ENCODE peak calls at places on chromosomes 11 and 22, in eight cellular contexts. N is right cardiac atrium; I is colonic mucosa; G is upper lobe of right lung; F is naive thymus-derived CD4-positive, alpha-beta T cell; P is upper lobe of left lung; J is CD4-positive, alpha-beta memory T cell; K is psoas muscle. C is an unnamed sample. For H3K4me1, the result is how much of the 10 kb centered on the place peaks cover.

GRCh38 chr11:5767056-5767455 is 13.0 kb downstream of the OR52N4 start:
- DNase-seq in N (no peak), I (no peak), G (no peak), F (no peak), P (no peak), J (no peak), K (no peak), C (no peak)

GRCh38 chr11:72584293-72584921 is 89.8 kb downstream of the PDE2A start:
- DNase-seq in N (peak), I (peak), G (peak), F (peak), P (peak), J (peak), K (peak), C (peak)

GRCh38 chr11:125585486-125585885 is 7.2 kb upstream of the STT3A start:
- DNase-seq in N (no peak), I (no peak), G (no peak), F (no peak), P (no peak), J (no peak), K (no peak), C (no peak)

GRCh38 chr22:40449676-40450035 is 79.3 kb downstream of the SGSM3 start:
- DNase-seq in N (no peak), I (no peak), G (no peak), F (no peak), P (no peak), J (no peak), K (no peak), C (no peak)

GRCh38 chr11:110858556-110858921 is 146.3 kb upstream of the ARHGAP20 start:
- DNase-seq in N (peak), I (peak), G (no peak), F (no peak), P (no peak), J (no peak), K (peak), C (peak)

GRCh38 chr11:2798951-2799761 is 86.4 kb downstream of the CDKN1C start:
- DNase-seq in N (peak), I (peak), G (peak), F (no peak), P (peak), J (no peak), K (peak), C (peak)

GRCh38 chr11:1840780-1841480 is 2.1 kb downstream of the TNNI2 start:
- DNase-seq in N (peak), I (no peak), G (no peak), F (no peak), P (no peak), J (no peak), K (peak), C (no peak)

GRCh38 chr22:41699264-41700104 is at the start of gene MEI1:
- DNase-seq in N (peak), I (peak), G (peak), F (peak), P (peak), J (peak), K (peak), C (peak)

GRCh38 chr11:44621784-44622183 is 56.3 kb downstream of the CD82 start:
- DNase-seq in N (no peak), I (no peak), G (no peak), F (no peak), P (no peak), J (no peak), K (no peak), C (peak)

GRCh38 chr22:44102856-44103255 is 77.9 kb upstream of the PARVG start:
- DNase-seq in N (no peak), I (no peak), G (no peak), F (no peak), P (no peak), J (no peak), K (no peak), C (no peak)

GRCh38 chr11:126317681-126318641 is 14.1 kb downstream of the DCPS start:
- DNase-seq in N (peak), I (peak), G (peak), F (peak), P (no peak), J (no peak), K (peak), C (peak)

GRCh38 chr22:36765943-36766450 is 9.9 kb downstream of the IFT27 start:
- DNase-seq in N (no peak), I (no peak), G (no peak), F (no peak), P (no peak), J (no peak), K (no peak), C (peak)

GRCh38 chr22:46758867-46759290 is 3.6 kb upstream of the TBC1D22A start:
- DNase-seq in N (no peak), I (peak), G (peak), F (peak), P (no peak), J (peak), K (no peak), C (no peak)

GRCh38 chr11:114440121-114440860 is 1.0 kb downstream of the REXO2 start:
- DNase-seq in N (no peak), I (no peak), G (no peak), F (no peak), P (no peak), J (no peak), K (no peak), C (no peak)

GRCh38 chr22:44033287-44033686 is 9.2 kb downstream of the PARVB start:
- DNase-seq in N (no peak), I (no peak), G (no peak), F (no peak), P (no peak), J (no peak), K (no peak), C (no peak)

GRCh38 chr11:73716153-73717056 is 44.5 kb downstream of the RAB6A start:
- DNase-seq in N (no peak), I (no peak), G (no peak), F (no peak), P (no peak), J (no peak), K (no peak), C (no peak)

GRCh38 chr22:49546811-49547585 is 280.7 kb downstream of the BRD1 start:
- DNase-seq in N (no peak), I (no peak), G (peak), F (no peak), P (no peak), J (no peak), K (no peak), C (peak)

GRCh38 chr22:46848227-46848626 is 85.8 kb downstream of the TBC1D22A start:
- DNase-seq in N (no peak), I (no peak), G (no peak), F (no peak), P (no peak), J (no peak), K (no peak), C (no peak)

GRCh38 chr11:17762309-17762974 is 27.9 kb downstream of the KCNC1 start:
- DNase-seq in N (no peak), I (no peak), G (no peak), F (no peak), P (no peak), J (no peak), K (no peak), C (no peak)

GRCh38 chr11:95697614-95698408 is 91.8 kb downstream of the FAM76B start:
- DNase-seq in N (no peak), I (no peak), G (no peak), F (no peak), P (no peak), J (no peak), K (no peak), C (no peak)

GRCh38 chr22:20193761-20194494 is 43.1 kb upstream of the CCDC188 start:
- DNase-seq in N (no peak), I (no peak), G (no peak), F (no peak), P (peak), J (no peak), K (no peak), C (no peak)

GRCh38 chr11:120326228-120326627 is 1.1 kb downstream of the TLCD5 start:
- DNase-seq in N (no peak), I (no peak), G (no peak), F (no peak), P (no peak), J (no peak), K (no peak), C (no peak)
- H3K4me3 ChIP-seq in N (peak), I (no peak), G (peak), F (no peak), P (peak), J (no peak), K (peak), C (peak)

DNA sequence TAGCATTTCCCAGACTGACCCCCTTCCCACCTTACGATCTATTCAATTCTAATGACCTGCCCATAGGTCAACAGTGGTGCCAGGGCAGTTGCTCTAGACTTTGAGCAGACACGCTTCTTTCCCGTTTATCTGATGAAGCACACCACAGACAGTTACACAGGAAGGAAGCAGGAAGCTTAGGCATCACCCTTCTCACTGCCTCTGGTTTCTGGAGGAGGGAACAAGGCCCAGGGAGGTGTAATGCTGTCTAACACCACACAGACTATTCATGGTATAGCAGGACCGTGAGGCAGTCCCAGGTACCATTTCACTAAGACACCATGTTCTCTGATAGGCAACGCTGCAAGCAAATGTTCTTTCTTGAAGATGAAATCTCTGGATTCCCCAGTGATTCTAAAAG is 279.4 kb downstream of the NTM start:
- DNase-seq in N (no peak), I (no peak), G (no peak), F (no peak), P (no peak), J (no peak), K (no peak), C (no peak)
- H3K4me1 ChIP-seq in N (under half), I (under half), G (under half), F (under half), P (under half), J (under half), K (under half), C (under half)

GRCh38 chr11:13104619-13105236 is 95.6 kb downstream of the RASSF10 start:
- DNase-seq in N (peak), I (no peak), G (no peak), F (no peak), P (no peak), J (no peak), K (no peak), C (no peak)

GRCh38 chr11:13102865-13103539 is 93.9 kb downstream of the RASSF10 start:
- DNase-seq in N (no peak), I (no peak), G (no peak), F (no peak), P (no peak), J (no peak), K (no peak), C (no peak)

GRCh38 chr11:13102575-13102840 is 93.4 kb downstream of the RASSF10 start:
- DNase-seq in N (no peak), I (no peak), G (no peak), F (no peak), P (no peak), J (no peak), K (no peak), C (no peak)

GRCh38 chr11:13105237-13105844 is 96.2 kb downstream of the RASSF10 start:
- DNase-seq in N (peak), I (peak), G (no peak), F (no peak), P (no peak), J (no peak), K (peak), C (no peak)

GRCh38 chr11:13103962-13104554 is 94.9 kb downstream of the RASSF10 start:
- DNase-seq in N (no peak), I (no peak), G (no peak), F (no peak), P (no peak), J (no peak), K (no peak), C (no peak)
- H3K27ac ChIP-seq in N (no peak), I (no peak), G (no peak), F (no peak), P (no peak), J (no peak), K (no peak), C (no peak)

GRCh38 chr11:61511383-61511782 is 2.8 kb downstream of the LRRC10B start:
- DNase-seq in N (no peak), I (no peak), G (no peak), F (no peak), P (no peak), J (no peak), K (no peak), C (no peak)

GRCh38 chr11:61512435-61512834 is 3.9 kb downstream of the LRRC10B start:
- DNase-seq in N (no peak), I (no peak), G (no peak), F (no peak), P (no peak), J (no peak), K (no peak), C (no peak)

GRCh38 chr11:61510980-61511373 is 2.4 kb downstream of the LRRC10B start:
- DNase-seq in N (no peak), I (no peak), G (no peak), F (no peak), P (peak), J (no peak), K (no peak), C (no peak)

GRCh38 chr11:61509058-61510029 is 795 bp downstream of the LRRC10B start:
- DNase-seq in N (peak), I (peak), G (peak), F (peak), P (peak), J (peak), K (peak), C (no peak)

DNA sequence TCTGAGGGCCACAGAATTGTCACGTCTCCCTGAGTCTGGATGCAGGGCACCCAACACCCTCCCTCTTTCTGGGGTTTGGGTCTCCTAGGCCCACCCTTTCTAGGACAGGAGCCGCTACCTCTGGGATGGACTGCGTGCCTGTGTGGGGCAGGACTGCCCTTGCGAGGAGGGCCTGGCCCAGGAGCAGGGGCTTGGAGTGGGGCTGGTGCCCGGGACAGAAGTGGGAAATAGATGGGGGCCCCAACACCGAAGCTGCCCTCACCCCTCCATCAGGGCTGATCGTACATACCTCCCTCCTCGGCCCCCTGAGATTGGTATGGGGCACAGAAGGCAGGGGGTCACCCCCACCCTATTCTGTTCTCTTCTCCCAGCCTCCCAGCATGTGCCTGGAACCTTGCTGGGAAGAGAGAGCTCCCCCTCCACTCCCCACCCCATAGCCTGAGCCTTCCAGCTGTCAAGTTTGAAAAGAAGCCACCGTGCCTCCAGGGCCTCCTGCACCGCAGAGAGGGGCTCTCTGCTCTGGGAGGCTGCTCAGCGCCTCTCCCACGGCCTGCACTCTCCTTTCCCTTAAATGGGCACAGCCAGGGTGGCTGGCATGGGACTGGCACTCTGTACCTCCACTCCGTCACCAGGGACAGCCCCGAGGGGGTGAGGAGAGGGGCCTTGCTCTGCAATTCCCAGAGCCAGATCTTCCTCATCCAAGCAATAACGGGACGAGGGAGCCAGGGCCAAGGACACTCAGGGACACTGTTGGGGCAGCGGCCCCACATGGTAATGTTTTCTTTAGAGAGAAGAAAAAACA is 1.8 kb downstream of the LRRC10B start:
- DNase-seq in N (no peak), I (no peak), G (no peak), F (no peak), P (no peak), J (no peak), K (no peak), C (no peak)
- H3K4me3 ChIP-seq in N (no peak), I (no peak), G (no peak), F (no peak), P (no peak), J (no peak), K (no peak), C (no peak)

DNA sequence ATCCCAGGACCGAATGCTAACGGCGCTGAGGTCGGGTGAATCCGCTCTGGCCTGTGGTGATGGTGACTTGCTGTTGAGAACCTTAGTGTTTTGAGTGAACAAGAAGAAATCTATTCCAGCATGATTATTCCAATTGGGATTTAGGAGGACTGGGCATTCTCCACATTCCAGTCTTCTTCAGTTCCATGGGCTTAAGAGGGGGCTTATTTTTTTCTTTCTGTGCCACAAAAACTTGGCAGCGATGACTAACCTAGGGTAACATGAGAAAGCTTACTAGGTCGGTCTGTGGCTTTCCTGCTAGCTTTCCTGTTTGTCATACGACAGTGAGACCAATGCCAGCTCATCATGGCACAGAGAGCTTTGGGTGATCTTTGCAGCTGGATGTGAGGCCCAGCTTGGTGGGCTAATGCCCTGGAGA is 62.9 kb upstream of the ATXN10 start:
- DNase-seq in N (no peak), I (no peak), G (no peak), F (no peak), P (no peak), J (peak), K (no peak), C (no peak)
- H3K4me1 ChIP-seq in N (under half), I (under half), G (under half), F (under half), P (under half), J (under half), K (under half), C (under half)

GRCh38 chr22:30348395-30348794 is 8.3 kb downstream of the SF3A1 start:
- DNase-seq in N (no peak), I (no peak), G (no peak), F (no peak), P (no peak), J (no peak), K (no peak), C (no peak)
- H3K27ac ChIP-seq in N (no peak), I (no peak), G (peak), F (peak), P (no peak), J (no peak), K (no peak), C (peak)

GRCh38 chr11:78039391-78039918 is 16.4 kb upstream of the KCTD14 start:
- DNase-seq in N (no peak), I (no peak), G (no peak), F (no peak), P (no peak), J (no peak), K (no peak), C (no peak)
- H3K4me3 ChIP-seq in N (no peak), I (no peak), G (no peak), F (no peak), P (peak), J (no peak), K (no peak), C (no peak)

C was measured in suprapubic skin.